ENCODE peak calls at places on chromosomes 2 and 18, in four cellular contexts. W is activated T-helper 9 cell treated with anti-CD3 and anti-CD28 coated beads, Interleukin-2, amount 50 U/mL, for 16 hours; S is iPS DF 6.9; H is endodermal cell. C is an unnamed sample.

GRCh38 chr2:61762292-61762691 is 91.6 kb downstream of the FAM161A start:
- DNase-seq in W (no peak), S (no peak), H (no peak), C (no peak)

GRCh38 chr2:121303531-121304263 is 18.7 kb upstream of the TFCP2L1 start:
- DNase-seq in W (no peak), S (no peak), H (no peak), C (no peak)

GRCh38 chr2:99623035-99623434 is 133.2 kb upstream of the REV1 start:
- DNase-seq in W (no peak), S (no peak), H (no peak), C (no peak)

GRCh38 chr2:192197387-192197786 is 2.7 kb upstream of the TMEFF2 start:
- DNase-seq in W (no peak), S (no peak), H (no peak), C (no peak)

GRCh38 chr2:85794491-85795121 is 40.8 kb downstream of the ATOH8 start:
- DNase-seq in W (no peak), S (no peak), H (no peak), C (no peak)

GRCh38 chr18:4172491-4172890 is 282.6 kb downstream of the DLGAP1 start:
- DNase-seq in W (no peak), S (no peak), H (no peak), C (no peak)

GRCh38 chr2:8260213-8260612 is 421.6 kb upstream of the ID2 start:
- DNase-seq in W (no peak), S (no peak), H (peak; percentile 54), C (peak; percentile 68)

GRCh38 chr2:54685263-54685775 is 38.1 kb upstream of the EML6 start:
- DNase-seq in W (no peak), S (no peak), H (no peak), C (no peak)

GRCh38 chr2:128734521-128735295 is 416.0 kb upstream of the HS6ST1 start:
- DNase-seq in W (no peak), S (no peak), H (peak; percentile 75), C (peak; percentile 59)

GRCh38 chr2:200877443-200877842 is 11.4 kb downstream of the PPIL3 start:
- DNase-seq in W (no peak), S (no peak), H (no peak), C (no peak)

GRCh38 chr18:48826271-48826670 is 124.5 kb downstream of the SMAD7 start:
- DNase-seq in W (no peak), S (no peak), H (peak; percentile 35), C (no peak)

GRCh38 chr18:10750386-10751035 is 224.7 kb downstream of the NAPG start:
- DNase-seq in W (no peak), S (no peak), H (no peak), C (no peak)

GRCh38 chr2:171531291-171531690 is 9.0 kb downstream of the CYBRD1 start:
- DNase-seq in W (no peak), S (no peak), H (no peak), C (no peak)

GRCh38 chr2:103667335-103667884 is 905.6 kb downstream of the TMEM182 start:
- DNase-seq in W (no peak), S (no peak), H (no peak), C (no peak)

GRCh38 chr2:79040967-79041582 is 15.6 kb downstream of the REG3G start:
- DNase-seq in W (no peak), S (peak; percentile 25), H (no peak), C (peak; percentile 58)

GRCh38 chr18:3907955-3908354 is 458.0 kb downstream of the TGIF1 start:
- DNase-seq in W (no peak), S (no peak), H (no peak), C (no peak)

GRCh38 chr2:39696072-39696471 is 30.4 kb downstream of the TMEM178A start:
- DNase-seq in W (no peak), S (no peak), H (no peak), C (peak; percentile 87)

GRCh38 chr2:63983986-63984605 is 35.1 kb downstream of the VPS54 start:
- DNase-seq in W (no peak), S (no peak), H (no peak), C (no peak)

GRCh38 chr2:217054791-217055190 is 194.9 kb upstream of the TNP1 start:
- DNase-seq in W (no peak), S (no peak), H (no peak), C (no peak)

GRCh38 chr2:8966123-8966908 is 37.2 kb downstream of the MBOAT2 start:
- DNase-seq in W (no peak), S (no peak), H (no peak), C (no peak)

GRCh38 chr2:98917031-98917459 is 19.0 kb downstream of the CRACDL start:
- DNase-seq in W (no peak), S (no peak), H (no peak), C (peak; percentile 23)

C was measured in mesendoderm.